ENCODE peak calls at places on chromosomes 7 and 10, in ten cellular contexts. D is NCI-H774; H is AG10803; M is EL; L is heart right ventricle; G is LoVo; Q is activated naive CD4-positive, alpha-beta T cell treated with Interleukin-2 at 50 U/mL for 16 hours; R is stimulated activated CD8-positive, alpha-beta memory T cell treated with anti-CD3 and anti-CD28 coated beads, Interleukin-2, amount 100 ng/mL, for 48 hours; W is HT1080; C is effector memory CD8-positive, alpha-beta T cell. Z is an unnamed sample.

GRCh38 chr7:17014693-17015092 is 132.9 kb upstream of the AGR3 start:
- DNase-seq in D (no peak), H (no peak), M (no peak), L (no peak), G (no peak), Q (no peak), R (no peak), W (no peak), C (no peak), Z (no peak)

GRCh38 chr10:26215923-26216576 is 524 bp upstream of the GAD2 start:
- DNase-seq in D (peak), H (peak), M (peak), L (peak), G (no peak), Q (peak), R (peak), W (no peak), C (no peak), Z (peak)

GRCh38 chr10:30387646-30388243 is 38.7 kb upstream of the MTPAP start:
- DNase-seq in D (no peak), H (peak), M (peak), L (no peak), G (peak), Q (no peak), R (no peak), W (peak), C (no peak), Z (peak)

GRCh38 chr10:113550365-113550764 is 2.5 kb upstream of the HABP2 start:
- DNase-seq in D (no peak), H (no peak), M (peak), L (no peak), G (no peak), Q (no peak), R (no peak), W (peak), C (no peak), Z (no peak)

GRCh38 chr7:35802649-35803048 is 1.8 kb downstream of the SEPTIN7 start:
- DNase-seq in D (no peak), H (no peak), M (no peak), L (no peak), G (no peak), Q (peak), R (no peak), W (peak), C (no peak), Z (no peak)

GRCh38 chr10:5064656-5065055 is 29.6 kb upstream of the AKR1C3 start:
- DNase-seq in D (no peak), H (peak), M (peak), L (no peak), G (no peak), Q (no peak), R (no peak), W (no peak), C (no peak), Z (no peak)

GRCh38 chr7:320297-320696 is 30.3 kb downstream of the FOXL3 start:
- DNase-seq in D (no peak), H (no peak), M (no peak), L (no peak), G (no peak), Q (no peak), R (no peak), W (no peak), C (no peak), Z (no peak)

GRCh38 chr10:76202777-76203176 is 771.4 kb downstream of the LRMDA start:
- DNase-seq in D (no peak), H (peak), M (peak), L (no peak), G (no peak), Q (no peak), R (no peak), W (no peak), C (no peak), Z (no peak)

GRCh38 chr7:54260868-54261475 is 281.2 kb upstream of the VSTM2A start:
- DNase-seq in D (no peak), H (no peak), M (no peak), L (no peak), G (peak), Q (no peak), R (no peak), W (peak), C (no peak), Z (no peak)

GRCh38 chr10:73906524-73907447 is 4.1 kb upstream of the PLAU start:
- DNase-seq in D (no peak), H (peak), M (peak), L (peak), G (peak), Q (no peak), R (no peak), W (peak), C (no peak), Z (peak)

GRCh38 chr10:98028168-98028770 is 2.2 kb downstream of the CRTAC1 start:
- DNase-seq in D (peak), H (peak), M (peak), L (peak), G (peak), Q (peak), R (peak), W (peak), C (peak), Z (peak)

GRCh38 chr7:123823898-123824753 is 20.8 kb upstream of the HYAL4 start:
- DNase-seq in D (no peak), H (no peak), M (no peak), L (no peak), G (no peak), Q (peak), R (peak), W (no peak), C (no peak), Z (no peak)

GRCh38 chr10:35212856-35213255 is 86.2 kb downstream of the CREM start:
- DNase-seq in D (no peak), H (no peak), M (no peak), L (no peak), G (no peak), Q (no peak), R (no peak), W (no peak), C (no peak), Z (no peak)

GRCh38 chr7:48180981-48181380 is 9.7 kb downstream of the ABCA13 start:
- DNase-seq in D (no peak), H (peak), M (peak), L (no peak), G (no peak), Q (no peak), R (no peak), W (no peak), C (no peak), Z (no peak)

GRCh38 chr10:22263106-22263505 is 45.3 kb upstream of the EBLN1 start:
- DNase-seq in D (no peak), H (no peak), M (no peak), L (no peak), G (no peak), Q (no peak), R (no peak), W (no peak), C (no peak), Z (no peak)

GRCh38 chr10:11307937-11308336 is 290.3 kb downstream of the CELF2 start:
- DNase-seq in D (no peak), H (no peak), M (no peak), L (no peak), G (no peak), Q (no peak), R (no peak), W (no peak), C (no peak), Z (no peak)

GRCh38 chr10:2146079-2146478 is 408.8 kb upstream of the ADARB2 start:
- DNase-seq in D (no peak), H (no peak), M (no peak), L (no peak), G (no peak), Q (no peak), R (no peak), W (no peak), C (no peak), Z (no peak)

GRCh38 chr10:59907918-59908807 is 1.8 kb upstream of the CCDC6 start:
- DNase-seq in D (no peak), H (peak), M (peak), L (no peak), G (peak), Q (peak), R (no peak), W (peak), C (no peak), Z (peak)

GRCh38 chr7:6406121-6406520 is 41.6 kb downstream of the DAGLB start:
- DNase-seq in D (no peak), H (no peak), M (no peak), L (no peak), G (no peak), Q (no peak), R (no peak), W (no peak), C (no peak), Z (no peak)

Z was measured in A549.